ENCODE peak calls at places on chromosomes 11 and 22, in seven cellular contexts. One of them, this sample, is unnamed. For H3K4me1 and H3K9me3, the result is how much of the 10 kb centered on the place peaks cover.

GRCh38 chr11:71199226-71199815 is 53.1 kb downstream of the SHANK2 start:
- DNase-seq in neural progenitor cell: no peak
- DNase-seq in esophagus squamous epithelium: no peak
- DNase-seq in keratinocyte: no peak
- DNase-seq in NT2/D1: no peak
- DNase-seq in cardiac muscle cell: no peak
- DNase-seq in thoracic aorta: no peak
- DNase-seq in this sample: no peak

GRCh38 chr22:22022255-22022840 is 39.8 kb upstream of the TOP3B start:
- DNase-seq in neural progenitor cell: no peak
- DNase-seq in esophagus squamous epithelium: no peak
- DNase-seq in keratinocyte: no peak
- DNase-seq in NT2/D1: no peak
- DNase-seq in cardiac muscle cell: no peak
- DNase-seq in thoracic aorta: no peak
- DNase-seq in this sample: no peak

GRCh38 chr11:12186683-12187082 is 76.3 kb downstream of the MICAL2 start:
- DNase-seq in neural progenitor cell: no peak
- DNase-seq in esophagus squamous epithelium: no peak
- DNase-seq in keratinocyte: no peak
- DNase-seq in NT2/D1: no peak
- DNase-seq in cardiac muscle cell: no peak
- DNase-seq in thoracic aorta: no peak
- DNase-seq in this sample: no peak

GRCh38 chr11:118213774-118214173 is 11.0 kb downstream of the JAML start:
- DNase-seq in neural progenitor cell: no peak
- DNase-seq in esophagus squamous epithelium: no peak
- DNase-seq in keratinocyte: no peak
- DNase-seq in NT2/D1: no peak
- DNase-seq in cardiac muscle cell: no peak
- DNase-seq in thoracic aorta: no peak
- DNase-seq in this sample: no peak

GRCh38 chr11:110755961-110756360 is 43.7 kb upstream of the ARHGAP20 start:
- DNase-seq in neural progenitor cell: no peak
- DNase-seq in esophagus squamous epithelium: no peak
- DNase-seq in keratinocyte: no peak
- DNase-seq in NT2/D1: no peak
- DNase-seq in cardiac muscle cell: no peak
- DNase-seq in thoracic aorta: no peak
- DNase-seq in this sample: no peak

GRCh38 chr22:31126128-31126868 is 3.5 kb downstream of the INPP5J start:
- DNase-seq in neural progenitor cell: no peak
- DNase-seq in esophagus squamous epithelium: no peak
- DNase-seq in keratinocyte: no peak
- DNase-seq in NT2/D1: no peak
- DNase-seq in cardiac muscle cell: no peak
- DNase-seq in thoracic aorta: no peak
- DNase-seq in this sample: no peak

GRCh38 chr11:121082670-121083069 is 18.4 kb upstream of the TECTA start:
- DNase-seq in neural progenitor cell: peak
- DNase-seq in esophagus squamous epithelium: no peak
- DNase-seq in keratinocyte: no peak
- DNase-seq in NT2/D1: no peak
- DNase-seq in cardiac muscle cell: peak
- DNase-seq in thoracic aorta: no peak
- DNase-seq in this sample: no peak

GRCh38 chr22:46070215-46070721 is 80.1 kb upstream of the PPARA start:
- DNase-seq in neural progenitor cell: peak
- DNase-seq in esophagus squamous epithelium: no peak
- DNase-seq in keratinocyte: no peak
- DNase-seq in NT2/D1: no peak
- DNase-seq in cardiac muscle cell: peak
- DNase-seq in thoracic aorta: no peak
- DNase-seq in this sample: no peak

GRCh38 chr22:37638351-37639069 is 959 bp upstream of the SH3BP1 start:
- DNase-seq in neural progenitor cell: no peak
- DNase-seq in esophagus squamous epithelium: no peak
- DNase-seq in keratinocyte: no peak
- DNase-seq in NT2/D1: no peak
- DNase-seq in cardiac muscle cell: no peak
- DNase-seq in thoracic aorta: no peak
- DNase-seq in this sample: no peak
- H3K4me1 ChIP-seq in neural progenitor cell: under half
- H3K4me1 ChIP-seq in esophagus squamous epithelium: half or more
- H3K4me1 ChIP-seq in keratinocyte: under half
- H3K4me1 ChIP-seq in NT2/D1: under half
- H3K4me1 ChIP-seq in cardiac muscle cell: under half
- H3K4me1 ChIP-seq in thoracic aorta: under half
- H3K4me1 ChIP-seq in this sample: half or more

DNA sequence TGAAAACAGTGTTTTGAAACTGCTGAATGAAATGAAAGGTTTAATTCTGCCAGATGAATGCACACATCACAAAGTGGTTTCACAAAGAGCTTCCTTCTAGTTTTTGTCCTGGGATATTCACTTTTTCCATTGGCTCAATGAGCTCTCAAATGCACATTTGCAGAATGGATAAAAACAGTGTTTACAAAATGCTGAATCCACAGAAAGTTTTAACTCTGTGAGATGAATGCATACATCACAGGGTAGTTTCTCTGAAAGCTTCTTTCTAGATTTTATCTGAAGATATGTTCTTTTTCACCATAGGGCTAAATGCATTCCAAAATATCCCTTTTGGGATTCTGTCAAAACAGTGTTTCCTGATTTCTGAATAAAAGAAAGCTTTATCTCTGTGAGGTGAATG is 237.6 kb downstream of the OR4A5 start:
- DNase-seq in neural progenitor cell: no peak
- DNase-seq in esophagus squamous epithelium: no peak
- DNase-seq in keratinocyte: no peak
- DNase-seq in NT2/D1: no peak
- DNase-seq in cardiac muscle cell: no peak
- DNase-seq in thoracic aorta: no peak
- DNase-seq in this sample: no peak
- H3K9me3 ChIP-seq in neural progenitor cell: half or more
- H3K9me3 ChIP-seq in esophagus squamous epithelium: under half
- H3K9me3 ChIP-seq in keratinocyte: under half
- H3K9me3 ChIP-seq in NT2/D1: under half
- H3K9me3 ChIP-seq in cardiac muscle cell: under half
- H3K9me3 ChIP-seq in thoracic aorta: under half
- H3K9me3 ChIP-seq in this sample: under half

DNA sequence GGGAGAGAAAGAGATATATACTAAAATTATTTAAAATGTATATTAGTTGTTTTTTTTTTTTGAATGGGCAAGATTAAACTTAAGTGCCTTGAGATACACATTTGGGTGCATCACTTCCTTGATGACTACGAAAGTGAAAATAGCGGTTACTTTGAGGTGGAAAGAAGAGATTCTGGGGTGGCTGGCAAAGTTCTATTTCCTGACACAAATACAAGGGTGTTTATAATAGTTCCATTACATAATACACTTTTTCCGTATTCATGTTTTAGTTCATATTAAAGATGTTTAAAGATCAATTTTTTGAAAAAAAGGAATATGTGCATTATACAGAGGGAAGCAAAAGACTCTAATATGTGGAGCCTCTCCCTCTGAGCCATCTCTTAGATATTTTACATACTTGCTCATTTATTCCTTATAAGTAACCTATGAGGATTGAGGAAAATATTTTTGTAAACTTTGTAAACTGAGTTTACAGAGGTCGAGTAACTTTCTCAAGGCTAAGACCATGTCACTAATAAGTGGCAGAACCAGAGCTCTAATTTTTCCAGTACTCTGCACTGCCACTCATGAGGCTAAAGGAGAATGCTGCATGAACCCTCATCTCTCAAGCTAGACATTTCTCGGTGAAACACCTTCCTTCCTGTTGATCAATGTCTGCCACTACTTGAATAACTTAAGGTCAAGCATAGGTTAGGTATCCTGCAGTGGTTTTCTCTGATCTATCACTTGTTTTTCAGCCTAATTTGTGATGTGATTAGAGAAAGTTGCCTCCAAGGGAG is 58.7 kb downstream of the DDIAS start:
- DNase-seq in neural progenitor cell: no peak
- DNase-seq in esophagus squamous epithelium: no peak
- DNase-seq in keratinocyte: no peak
- DNase-seq in NT2/D1: no peak
- DNase-seq in cardiac muscle cell: no peak
- DNase-seq in thoracic aorta: no peak
- DNase-seq in this sample: peak
- H3K4me3 ChIP-seq in neural progenitor cell: no peak
- H3K4me3 ChIP-seq in esophagus squamous epithelium: no peak
- H3K4me3 ChIP-seq in keratinocyte: no peak
- H3K4me3 ChIP-seq in NT2/D1: no peak
- H3K4me3 ChIP-seq in cardiac muscle cell: no peak
- H3K4me3 ChIP-seq in thoracic aorta: no peak
- H3K4me3 ChIP-seq in this sample: peak

DNA sequence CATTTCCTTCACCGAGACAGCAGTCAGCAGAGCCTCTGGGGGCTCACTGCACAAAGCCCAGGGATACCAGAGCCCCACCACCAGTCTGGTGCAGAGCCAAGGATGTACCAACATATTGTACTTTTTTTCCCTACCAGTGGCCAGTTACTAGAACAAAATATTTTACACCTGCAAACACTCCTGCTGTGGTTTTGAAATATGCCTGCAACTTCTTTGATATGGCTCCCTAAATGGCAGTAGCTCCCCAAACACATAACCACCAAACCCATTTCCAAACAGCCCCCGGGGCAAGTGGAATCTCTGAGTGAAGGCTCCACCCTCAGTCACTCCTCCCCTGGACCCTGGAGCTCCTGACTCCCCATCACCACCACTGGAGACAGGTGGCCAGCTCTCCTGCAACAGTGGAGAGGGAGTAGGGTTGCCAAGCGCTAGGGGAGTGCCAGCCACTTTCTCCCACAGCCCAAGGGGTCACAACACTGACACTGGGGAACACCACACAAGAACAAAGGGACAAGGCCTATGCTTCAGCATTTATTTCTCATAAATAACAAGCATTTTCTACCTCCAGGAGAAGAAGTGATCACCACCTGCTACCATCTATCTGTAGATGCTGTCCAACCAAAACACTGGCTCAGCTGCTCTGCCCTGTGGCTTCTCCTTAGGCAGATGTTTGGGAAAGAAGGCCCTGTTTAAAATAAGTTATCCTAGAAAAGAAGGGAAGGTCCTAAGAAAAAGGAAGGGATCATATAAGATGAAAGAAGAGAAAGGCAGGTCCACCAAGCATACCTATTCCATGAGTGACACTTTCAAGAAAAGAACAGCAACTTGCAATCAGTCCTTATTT is 15.1 kb downstream of the DGCR2 start:
- DNase-seq in neural progenitor cell: no peak
- DNase-seq in esophagus squamous epithelium: no peak
- DNase-seq in keratinocyte: no peak
- DNase-seq in NT2/D1: no peak
- DNase-seq in cardiac muscle cell: no peak
- DNase-seq in thoracic aorta: no peak
- DNase-seq in this sample: no peak
- H3K4me1 ChIP-seq in neural progenitor cell: under half
- H3K4me1 ChIP-seq in esophagus squamous epithelium: under half
- H3K4me1 ChIP-seq in keratinocyte: under half
- H3K4me1 ChIP-seq in NT2/D1: under half
- H3K4me1 ChIP-seq in cardiac muscle cell: under half
- H3K4me1 ChIP-seq in thoracic aorta: under half
- H3K4me1 ChIP-seq in this sample: half or more

GRCh38 chr11:114615448-114616361 is 20.1 kb upstream of the NXPE4 start:
- DNase-seq in neural progenitor cell: no peak
- DNase-seq in esophagus squamous epithelium: no peak
- DNase-seq in keratinocyte: no peak
- DNase-seq in NT2/D1: no peak
- DNase-seq in cardiac muscle cell: no peak
- DNase-seq in thoracic aorta: no peak
- DNase-seq in this sample: no peak

GRCh38 chr11:114617157-114618124 is 21.9 kb upstream of the NXPE4 start:
- DNase-seq in neural progenitor cell: no peak
- DNase-seq in esophagus squamous epithelium: no peak
- DNase-seq in keratinocyte: no peak
- DNase-seq in NT2/D1: no peak
- DNase-seq in cardiac muscle cell: no peak
- DNase-seq in thoracic aorta: no peak
- DNase-seq in this sample: no peak

GRCh38 chr11:114619659-114620173 is 24.1 kb upstream of the NXPE4 start:
- DNase-seq in neural progenitor cell: no peak
- DNase-seq in esophagus squamous epithelium: no peak
- DNase-seq in keratinocyte: no peak
- DNase-seq in NT2/D1: no peak
- DNase-seq in cardiac muscle cell: no peak
- DNase-seq in thoracic aorta: no peak
- DNase-seq in this sample: no peak

GRCh38 chr11:114616516-114616915 is 20.9 kb upstream of the NXPE4 start:
- DNase-seq in neural progenitor cell: no peak
- DNase-seq in esophagus squamous epithelium: no peak
- DNase-seq in keratinocyte: no peak
- DNase-seq in NT2/D1: no peak
- DNase-seq in cardiac muscle cell: no peak
- DNase-seq in thoracic aorta: no peak
- DNase-seq in this sample: no peak

GRCh38 chr11:114618139-114618538 is 22.6 kb upstream of the NXPE4 start:
- DNase-seq in neural progenitor cell: no peak
- DNase-seq in esophagus squamous epithelium: no peak
- DNase-seq in keratinocyte: no peak
- DNase-seq in NT2/D1: no peak
- DNase-seq in cardiac muscle cell: no peak
- DNase-seq in thoracic aorta: no peak
- DNase-seq in this sample: no peak
- H3K9me3 ChIP-seq in neural progenitor cell: under half
- H3K9me3 ChIP-seq in esophagus squamous epithelium: under half
- H3K9me3 ChIP-seq in keratinocyte: under half
- H3K9me3 ChIP-seq in NT2/D1: half or more
- H3K9me3 ChIP-seq in cardiac muscle cell: under half
- H3K9me3 ChIP-seq in thoracic aorta: under half
- H3K9me3 ChIP-seq in this sample: under half